ENCODE peak calls at places on chromosomes 7 and 10, in nine cellular contexts. J is fibroblast of the aortic adventitia, R is choroid plexus epithelial cell, B is GM10248, F is mesothelial cell of epicardium, C is HL-60, X is astrocyte of the cerebellum, S is GM23338, V is colonic mucosa. D is an unnamed sample.

GRCh38 chr10:84076540-84077195 is 62.6 kb upstream of the GHITM start:
- DNase-seq in X (no peak), F (no peak), V (no peak), C (no peak), B (no peak), S (peak; percentile 68), J (peak; percentile 36), R (peak; percentile 39), D (no peak)

GRCh38 chr7:24580283-24580946 is 7.2 kb downstream of the PALS2 start:
- DNase-seq in F (no peak), R (peak; percentile 8), J (no peak), X (no peak), S (no peak), B (no peak), C (no peak), V (no peak), D (no peak)

GRCh38 chr7:68760556-68760955 is 837.7 kb upstream of the AUTS2 start:
- DNase-seq in R (no peak), J (peak; percentile 14), C (no peak), B (no peak), X (no peak), S (no peak), F (no peak), V (no peak), D (no peak)

GRCh38 chr7:68417002-68417401 is 1181.3 kb upstream of the AUTS2 start:
- DNase-seq in X (no peak), C (no peak), B (no peak), F (no peak), V (no peak), J (no peak), S (no peak), R (no peak), D (no peak)

GRCh38 chr7:95886501-95887090 is 114.2 kb downstream of the DYNC1I1 start:
- DNase-seq in S (peak; percentile 54), X (no peak), V (no peak), B (no peak), F (no peak), J (no peak), C (no peak), R (peak; percentile 43), D (no peak)

GRCh38 chr10:132630666-132631347 is 93.2 kb downstream of the INPP5A start:
- DNase-seq in S (no peak), C (no peak), B (no peak), J (peak; percentile 50), X (no peak), R (no peak), F (no peak), V (peak; percentile 37), D (no peak)

GRCh38 chr10:18822156-18822555 is 162.9 kb downstream of the ARL5B start:
- DNase-seq in V (no peak), R (peak; percentile 59), B (no peak), C (no peak), S (peak; percentile 74), J (peak; percentile 40), X (peak; percentile 11), F (peak; percentile 39), D (no peak)

GRCh38 chr7:374706-375490 is 84.9 kb downstream of the FOXL3 start:
- DNase-seq in S (no peak), V (peak; percentile 12), B (no peak), J (no peak), R (no peak), X (no peak), C (no peak), F (peak; percentile 33), D (peak; percentile 12)

GRCh38 chr10:24505759-24506158 is 217.9 kb downstream of the ARHGAP21 start:
- DNase-seq in X (peak; percentile 63), F (no peak), J (peak; percentile 20), V (no peak), C (no peak), S (no peak), B (no peak), R (no peak), D (no peak)

GRCh38 chr7:3399858-3400257 is 98.8 kb downstream of the SDK1 start:
- DNase-seq in J (peak; percentile 9), R (peak; percentile 60), C (no peak), F (no peak), X (no peak), B (no peak), S (peak; percentile 95), V (no peak), D (no peak)

GRCh38 chr7:29958667-29959358 is 30.8 kb downstream of the SCRN1 start:
- DNase-seq in S (no peak), R (no peak), V (no peak), C (no peak), X (no peak), J (no peak), F (no peak), B (no peak), D (no peak)

GRCh38 chr7:157502701-157503111 is 165.9 kb downstream of the DNAJB6 start:
- DNase-seq in J (no peak), V (no peak), X (no peak), B (no peak), R (peak; percentile 56), C (peak; percentile 14), S (no peak), F (peak; percentile 33), D (no peak)

GRCh38 chr7:144529269-144529926 is 125.9 kb upstream of the NOBOX start:
- DNase-seq in J (no peak), R (no peak), F (no peak), S (no peak), V (no peak), X (no peak), C (no peak), B (peak; percentile 67), D (no peak)

GRCh38 chr7:34655384-34655783 is 2.6 kb upstream of the NPSR1 start:
- DNase-seq in B (no peak), F (no peak), S (peak; percentile 40), R (no peak), X (no peak), V (no peak), C (no peak), J (no peak), D (no peak)

GRCh38 chr7:110944966-110945644 is 145.8 kb upstream of the LRRN3 start:
- DNase-seq in X (no peak), C (no peak), B (no peak), S (peak; percentile 59), J (no peak), R (no peak), V (no peak), F (no peak), D (no peak)

GRCh38 chr10:122018951-122019413 is 30.0 kb downstream of the TACC2 start:
- DNase-seq in S (no peak), J (no peak), C (no peak), X (no peak), B (no peak), V (peak; percentile 79), F (no peak), R (no peak), D (no peak)

GRCh38 chr7:57867884-57868701 is 418.1 kb downstream of the ZNF716 start:
- DNase-seq in C (no peak), S (no peak), B (no peak), J (no peak), F (no peak), V (no peak), R (peak; percentile 8), X (no peak), D (no peak)

GRCh38 chr7:112986256-112987031 is 100.2 kb downstream of the GPR85 start:
- DNase-seq in J (peak; percentile 71), X (no peak), V (no peak), R (peak; percentile 60), F (no peak), S (no peak), B (no peak), C (peak; percentile 41), D (no peak)

GRCh38 chr10:119340893-119341235 is 133.5 kb downstream of the GRK5 start:
- DNase-seq in X (no peak), V (no peak), F (no peak), J (no peak), B (no peak), C (no peak), R (no peak), S (no peak), D (no peak)
- TF ChIP-seq CTCF in X (no peak), V (no peak), F (no peak), J (no peak), B (no peak), C (no peak), R (no peak), S (no peak), D (no peak)

DNA sequence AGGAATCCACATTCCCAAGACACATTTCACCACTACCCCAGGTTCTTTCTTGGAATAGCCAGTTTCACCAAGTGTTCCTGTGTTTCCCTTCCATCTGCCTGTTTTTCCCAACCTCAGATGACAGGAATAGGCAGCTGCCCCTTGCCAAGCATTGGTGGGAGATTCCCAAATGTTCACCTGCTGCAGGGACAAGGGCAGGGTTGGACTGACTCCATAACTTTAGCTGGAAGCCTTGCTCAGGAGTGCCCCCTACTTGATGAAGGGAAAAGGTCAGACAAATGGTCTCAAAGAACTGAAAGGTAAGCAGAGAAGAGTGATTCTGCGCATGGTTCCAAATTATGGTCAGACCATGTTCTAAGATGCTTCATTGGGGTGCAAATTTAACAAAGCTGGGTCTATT is 45.1 kb upstream of the LYZL1 start:
- DNase-seq in S (peak; percentile 68), V (peak; percentile 22), R (no peak), X (no peak), C (no peak), B (no peak), F (no peak), J (no peak), D (no peak)
- TF ChIP-seq CTCF in S (peak; percentile 65), V (no peak), R (peak; percentile 54), X (no peak), C (no peak), B (no peak), F (no peak), J (peak; percentile 51), D (no peak)

GRCh38 chr10:97498841-97499560 is at the start of gene UBTD1:
- DNase-seq in C (no peak), B (peak; percentile 43), R (peak; percentile 51), F (peak; percentile 67), V (peak; percentile 49), S (peak; percentile 67), X (no peak), J (peak; percentile 37), D (no peak)

GRCh38 chr10:97499561-97500296 is 1.0 kb downstream of the UBTD1 start:
- DNase-seq in R (peak; percentile 58), B (no peak), V (peak; percentile 65), C (peak; percentile 65), S (peak; percentile 35), J (peak; percentile 70), X (peak; percentile 22), F (no peak), D (no peak)

GRCh38 chr10:97500297-97500575 is 1.5 kb downstream of the UBTD1 start:
- DNase-seq in C (no peak), R (no peak), X (no peak), S (no peak), B (no peak), J (no peak), V (no peak), F (no peak), D (no peak)

GRCh38 chr10:97497572-97498075 is 598 bp downstream of the MMS19 start:
- DNase-seq in B (peak; percentile 85), X (peak; percentile 31), C (peak; percentile 79), F (peak; percentile 65), J (peak; percentile 65), S (peak; percentile 79), R (peak; percentile 87), V (peak; percentile 88), D (peak; percentile 48)

GRCh38 chr10:97498076-97498840 is at the start of gene MMS19:
- DNase-seq in J (peak; percentile 98), R (peak; percentile 99), V (peak; percentile 99), X (peak; percentile 95), F (peak; percentile 100), S (peak; percentile 98), C (peak; percentile 84), B (peak; percentile 99), D (peak; percentile 100)
- TF ChIP-seq CTCF in J (no peak), R (no peak), V (no peak), X (no peak), F (peak; percentile 33), S (no peak), C (no peak), B (no peak), D (no peak)

GRCh38 chr10:127563718-127564553 is 14.8 kb downstream of the NPS start:
- DNase-seq in X (no peak), V (peak; percentile 42), R (no peak), B (peak; percentile 41), F (no peak), J (no peak), C (no peak), S (peak; percentile 41), D (no peak)
- TF ChIP-seq CTCF in X (no peak), V (peak; percentile 67), R (peak; percentile 27), B (peak; percentile 32), F (peak; percentile 52), J (peak; percentile 11), C (peak; percentile 74), S (peak; percentile 80), D (no peak)

D was measured in activated B cell treated with CpG ODN at 0.5 μM for 24 hours.